ENCODE peak calls at places on chromosomes 2 and 18, in seven cellular contexts. N is astrocyte of the spinal cord, F is foreskin fibroblast, M is heart left ventricle, T is lower leg skin, R is body of pancreas, G is MCF 10A. C is an unnamed sample.
A peak's percentile ranks its signal among the peaks of the same experiment; 100 is the strongest.

GRCh38 chr2:12432985-12433640 is 283.6 kb upstream of the TRIB2 start:
- DNase-seq in N (peak; percentile 69), F (peak; percentile 59), M (no peak), T (no peak), R (no peak), G (peak; percentile 29), C (no peak)

GRCh38 chr18:27838230-27838629 is 338.7 kb downstream of the CDH2 start:
- DNase-seq in N (peak; percentile 17), F (no peak), M (no peak), T (no peak), R (no peak), G (peak; percentile 49), C (no peak)

GRCh38 chr2:95337829-95338228 is 40.7 kb downstream of the KCNIP3 start:
- DNase-seq in N (no peak), F (no peak), M (no peak), T (no peak), R (no peak), G (no peak), C (no peak)

GRCh38 chr2:74632209-74632938 is 15.8 kb downstream of the M1AP start:
- DNase-seq in N (peak; percentile 34), F (peak; percentile 5), M (no peak), T (no peak), R (no peak), G (peak; percentile 20), C (no peak)

GRCh38 chr2:125427721-125428315 is 1228.1 kb upstream of the GYPC start:
- DNase-seq in N (peak; percentile 33), F (peak; percentile 17), M (no peak), T (no peak), R (no peak), G (no peak), C (no peak)

GRCh38 chr2:224286923-224287322 is 115.0 kb downstream of the FAM124B start:
- DNase-seq in N (no peak), F (no peak), M (no peak), T (no peak), R (no peak), G (no peak), C (no peak)

GRCh38 chr18:79522451-79523220 is 126.9 kb downstream of the NFATC1 start:
- DNase-seq in N (no peak), F (no peak), M (no peak), T (no peak), R (no peak), G (no peak), C (no peak)

GRCh38 chr18:57915848-57916596 is 112.9 kb upstream of the ATP8B1 start:
- DNase-seq in N (no peak), F (peak; percentile 46), M (no peak), T (no peak), R (peak; percentile 24), G (no peak), C (no peak)

GRCh38 chr18:7941533-7941932 is 374.4 kb downstream of the PTPRM start:
- DNase-seq in N (no peak), F (no peak), M (peak; percentile 23), T (no peak), R (peak; percentile 98), G (peak; percentile 91), C (no peak)

GRCh38 chr2:164306872-164307271 is 314.4 kb downstream of the GRB14 start:
- DNase-seq in N (no peak), F (no peak), M (no peak), T (no peak), R (no peak), G (no peak), C (no peak)

GRCh38 chr18:79940814-79941472 is 10.5 kb downstream of the SLC66A2 start:
- DNase-seq in N (no peak), F (no peak), M (no peak), T (no peak), R (no peak), G (no peak), C (no peak)

DNA sequence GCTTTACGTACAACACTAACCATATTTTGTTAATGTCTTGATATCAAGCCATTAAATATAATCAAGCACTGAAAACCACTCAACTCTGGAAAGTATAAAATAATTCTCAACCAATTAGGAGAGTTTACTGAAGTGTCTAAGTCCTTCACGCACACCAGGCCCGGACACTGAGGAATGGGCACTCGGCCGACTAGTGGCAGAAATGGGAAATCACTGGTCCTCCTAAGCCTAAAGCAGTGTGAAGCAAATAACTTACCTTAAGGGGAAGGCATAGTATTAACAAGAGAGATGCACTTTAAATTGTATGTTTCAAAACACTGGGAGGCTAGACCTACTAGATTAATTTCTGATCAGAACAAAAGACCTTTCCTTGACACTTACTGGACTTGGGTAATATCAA is 45.7 kb downstream of the FAM210A start:
- DNase-seq in N (peak; percentile 19), F (no peak), M (peak; percentile 38), T (no peak), R (no peak), G (peak; percentile 33), C (no peak)
- TF ChIP-seq CTCF in N (peak; percentile 59), F (no peak), M (peak; percentile 42), T (no peak), R (peak; percentile 30), G (peak; percentile 10), C (peak; percentile 39)

GRCh38 chr2:28595323-28595722 is 99.5 kb downstream of the PLB1 start:
- DNase-seq in N (no peak), F (no peak), M (no peak), T (no peak), R (no peak), G (no peak), C (no peak)
- TF ChIP-seq CTCF in N (no peak), F (no peak), M (no peak), T (no peak), R (no peak), G (no peak), C (no peak)

DNA sequence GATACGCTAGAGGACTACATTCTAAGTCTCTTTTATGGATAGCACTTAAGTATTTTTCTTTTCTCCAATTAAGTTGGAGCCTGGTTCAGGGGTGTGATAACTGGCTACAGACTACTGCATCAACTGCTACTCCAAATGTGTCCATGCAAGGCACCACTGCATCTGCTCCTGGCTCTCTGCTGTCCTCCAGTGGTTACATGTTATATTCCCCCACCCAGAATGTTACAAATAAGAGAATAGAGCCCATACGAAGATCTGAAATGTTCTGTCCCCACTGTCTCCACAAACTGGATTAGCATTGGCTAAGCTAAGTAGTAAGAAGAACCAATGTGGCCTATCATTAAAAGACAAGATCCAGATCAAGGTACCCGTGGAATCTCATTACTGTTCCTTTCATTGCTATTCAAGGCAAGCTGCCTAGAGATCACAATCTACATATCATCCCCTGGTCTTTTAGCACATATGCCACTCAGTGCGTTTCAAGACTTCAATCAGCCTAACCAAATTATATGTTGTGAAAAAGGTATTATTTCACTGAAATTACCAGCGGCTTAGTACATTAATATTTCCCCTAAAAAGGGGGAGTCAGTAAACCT is 308.3 kb upstream of the SLC8A1 start:
- DNase-seq in N (peak; percentile 56), F (peak; percentile 81), M (peak; percentile 29), T (peak; percentile 20), R (peak; percentile 39), G (peak; percentile 64), C (peak; percentile 9)
- TF ChIP-seq CTCF in N (peak; percentile 80), F (peak; percentile 87), M (peak; percentile 72), T (no peak), R (peak; percentile 69), G (peak; percentile 87), C (peak; percentile 77)

GRCh38 chr2:96575790-96576456 is 39.4 kb downstream of the ARID5A start:
- DNase-seq in N (no peak), F (no peak), M (no peak), T (no peak), R (no peak), G (no peak), C (no peak)

GRCh38 chr2:96579422-96579821 is 42.9 kb downstream of the ARID5A start:
- DNase-seq in N (no peak), F (no peak), M (no peak), T (no peak), R (no peak), G (no peak), C (no peak)

GRCh38 chr2:96580771-96581170 is 44.2 kb downstream of the ARID5A start:
- DNase-seq in N (no peak), F (peak; percentile 64), M (no peak), T (no peak), R (peak; percentile 57), G (peak; percentile 9), C (no peak)

GRCh38 chr2:96574364-96574763 is 37.8 kb downstream of the ARID5A start:
- DNase-seq in N (no peak), F (no peak), M (no peak), T (no peak), R (no peak), G (no peak), C (no peak)

DNA sequence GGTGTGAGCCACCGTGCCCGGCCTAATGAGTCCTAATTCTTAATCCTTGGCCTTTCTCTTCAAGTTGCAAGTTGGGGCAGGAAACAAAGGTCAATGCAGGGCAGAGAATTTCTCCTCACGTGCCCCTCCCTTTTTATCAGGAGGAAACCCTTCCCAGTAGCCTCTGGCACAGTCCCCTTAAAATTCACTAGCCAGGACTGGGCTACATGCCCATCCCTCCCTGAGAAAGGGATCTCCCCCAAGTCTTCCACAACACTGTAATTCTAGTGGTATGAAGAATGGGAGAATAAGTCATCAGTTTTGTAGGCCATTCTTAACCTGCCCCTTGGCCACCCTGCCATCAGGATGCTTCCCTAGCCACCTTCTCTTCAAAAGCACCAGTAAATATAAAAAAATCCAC is 42.2 kb downstream of the ARID5A start:
- DNase-seq in N (no peak), F (no peak), M (no peak), T (no peak), R (no peak), G (no peak), C (no peak)
- TF ChIP-seq CTCF in N (no peak), F (no peak), M (no peak), T (no peak), R (no peak), G (no peak), C (no peak)

GRCh38 chr2:238287702-238288649 is at the start of gene PER2:
- DNase-seq in N (peak; percentile 90), F (peak; percentile 86), M (peak; percentile 65), T (peak; percentile 71), R (peak; percentile 85), G (peak; percentile 82), C (peak; percentile 71)
- TF ChIP-seq CTCF in N (peak; percentile 14), F (peak; percentile 14), M (no peak), T (no peak), R (no peak), G (peak; percentile 6), C (peak; percentile 37)

GRCh38 chr2:188984126-188984525 is 10.0 kb downstream of the COL3A1 start:
- DNase-seq in N (peak; percentile 82), F (peak; percentile 76), M (no peak), T (no peak), R (no peak), G (peak; percentile 48), C (peak; percentile 74)
- TF ChIP-seq CTCF in N (peak; percentile 53), F (peak; percentile 40), M (no peak), T (no peak), R (peak; percentile 19), G (peak; percentile 45), C (peak; percentile 42)